ENCODE peak calls at places on chromosomes 12 and 14, in eight cellular contexts. K is hypothalamus; U is HFF-Myc; W is activated CD8-positive, alpha-beta T cell treated with anti-CD3 and anti-CD28 coated beads, Interleukin-2, amount 10 ng/mL, durations not matched to agents 7 days and 5 days; O is OCI-LY7; B is endothelial cell; T is RPMI7951; M is renal cortical epithelial cell. Q is an unnamed sample.

GRCh38 chr12:105882404-105882803 is 256.4 kb downstream of the NUAK1 start:
- DNase-seq in K (peak), U (peak), W (no peak), O (no peak), B (no peak), T (peak), M (peak), Q (no peak)

GRCh38 chr14:55116246-55117030 is 12.6 kb upstream of the LGALS3 start:
- DNase-seq in K (no peak), U (no peak), W (no peak), O (no peak), B (no peak), T (no peak), M (peak), Q (no peak)

GRCh38 chr12:28172434-28173030 is 17.7 kb upstream of the CCDC91 start:
- DNase-seq in K (no peak), U (peak), W (no peak), O (peak), B (peak), T (peak), M (peak), Q (peak)

GRCh38 chr14:88323520-88324199 is 591 bp upstream of the KCNK10 start:
- DNase-seq in K (no peak), U (no peak), W (no peak), O (peak), B (peak), T (no peak), M (peak), Q (peak)

GRCh38 chr12:110102255-110102654 is 21.9 kb upstream of the IFT81 start:
- DNase-seq in K (peak), U (no peak), W (peak), O (peak), B (peak), T (peak), M (peak), Q (peak)

GRCh38 chr12:10385181-10385613 is 4.6 kb downstream of the KLRK1 start:
- DNase-seq in K (no peak), U (peak), W (no peak), O (no peak), B (no peak), T (peak), M (peak), Q (no peak)

GRCh38 chr12:80551897-80552296 is 107.9 kb downstream of the PTPRQ start:
- DNase-seq in K (no peak), U (peak), W (no peak), O (no peak), B (no peak), T (peak), M (peak), Q (no peak)

GRCh38 chr14:60658909-60659585 is 9.8 kb upstream of the SIX1 start:
- DNase-seq in K (no peak), U (no peak), W (no peak), O (peak), B (no peak), T (no peak), M (no peak), Q (no peak)

GRCh38 chr12:85138833-85139232 is 102.7 kb downstream of the LRRIQ1 start:
- DNase-seq in K (no peak), U (no peak), W (no peak), O (no peak), B (no peak), T (no peak), M (peak), Q (no peak)

GRCh38 chr14:69039287-69039628 is 60.2 kb upstream of the ACTN1 start:
- DNase-seq in K (no peak), U (no peak), W (no peak), O (no peak), B (no peak), T (peak), M (peak), Q (no peak)

GRCh38 chr14:99036594-99037293 is 235.3 kb downstream of the BCL11B start:
- DNase-seq in K (no peak), U (no peak), W (no peak), O (no peak), B (no peak), T (no peak), M (no peak), Q (no peak)

GRCh38 chr12:47636908-47637780 is 68.7 kb downstream of the RPAP3 start:
- DNase-seq in K (no peak), U (no peak), W (peak), O (peak), B (no peak), T (peak), M (no peak), Q (no peak)

GRCh38 chr14:74638066-74638465 is 26.0 kb upstream of the LTBP2 start:
- DNase-seq in K (no peak), U (no peak), W (no peak), O (no peak), B (no peak), T (no peak), M (no peak), Q (no peak)

GRCh38 chr12:5138845-5139244 is 95.2 kb downstream of the KCNA5 start:
- DNase-seq in K (no peak), U (no peak), W (no peak), O (no peak), B (no peak), T (peak), M (no peak), Q (no peak)

GRCh38 chr12:67068204-67068731 is 200.9 kb upstream of the CAND1 start:
- DNase-seq in K (no peak), U (no peak), W (no peak), O (peak), B (peak), T (no peak), M (no peak), Q (no peak)

Q was measured in germinal center.